ENCODE peak calls at places on chromosome 5, in six cellular contexts. One of them, this sample, is unnamed.
A peak's percentile ranks its signal among the peaks of the same experiment; 100 is the strongest.

GRCh38 chr5:125551246-125551645 is 804.8 kb upstream of the ZNF608 start:
- DNase-seq in HepG2: no peak
- DNase-seq in suprapubic skin: no peak
- DNase-seq in K562: no peak
- DNase-seq in sigmoid colon: no peak
- DNase-seq in stomach: no peak
- DNase-seq in this sample: no peak

GRCh38 chr5:106876665-106877194 is 794.0 kb downstream of the EFNA5 start:
- DNase-seq in stomach: no peak
- DNase-seq in HepG2: peak; percentile 41
- DNase-seq in K562: no peak
- DNase-seq in sigmoid colon: no peak
- DNase-seq in suprapubic skin: no peak
- DNase-seq in this sample: no peak

GRCh38 chr5:42377496-42377895 is 45.7 kb upstream of the GHR start:
- DNase-seq in sigmoid colon: no peak
- DNase-seq in suprapubic skin: no peak
- DNase-seq in HepG2: no peak
- DNase-seq in stomach: no peak
- DNase-seq in K562: no peak
- DNase-seq in this sample: no peak

GRCh38 chr5:14086261-14086660 is 56.9 kb upstream of the TRIO start:
- DNase-seq in stomach: no peak
- DNase-seq in sigmoid colon: no peak
- DNase-seq in HepG2: no peak
- DNase-seq in K562: no peak
- DNase-seq in suprapubic skin: no peak
- DNase-seq in this sample: no peak

GRCh38 chr5:91222482-91222881 is 160.6 kb downstream of the ARRDC3 start:
- DNase-seq in HepG2: no peak
- DNase-seq in sigmoid colon: no peak
- DNase-seq in K562: no peak
- DNase-seq in suprapubic skin: no peak
- DNase-seq in stomach: no peak
- DNase-seq in this sample: no peak

GRCh38 chr5:150160448-150161069 is 4.9 kb upstream of the PDGFRB start:
- DNase-seq in HepG2: no peak
- DNase-seq in suprapubic skin: no peak
- DNase-seq in K562: no peak
- DNase-seq in sigmoid colon: no peak
- DNase-seq in stomach: no peak
- DNase-seq in this sample: no peak

GRCh38 chr5:10831416-10831815 is 70.4 kb upstream of the DAP start:
- DNase-seq in sigmoid colon: no peak
- DNase-seq in K562: no peak
- DNase-seq in HepG2: no peak
- DNase-seq in suprapubic skin: no peak
- DNase-seq in stomach: no peak
- DNase-seq in this sample: no peak

GRCh38 chr5:126852104-126852531 is 75.2 kb downstream of the LMNB1 start:
- DNase-seq in suprapubic skin: no peak
- DNase-seq in K562: no peak
- DNase-seq in HepG2: no peak
- DNase-seq in sigmoid colon: peak; percentile 78
- DNase-seq in stomach: no peak
- DNase-seq in this sample: no peak

GRCh38 chr5:132387649-132388117 is 18.2 kb downstream of the SLC22A5 start:
- DNase-seq in suprapubic skin: no peak
- DNase-seq in stomach: peak; percentile 63
- DNase-seq in K562: peak; percentile 81
- DNase-seq in HepG2: no peak
- DNase-seq in sigmoid colon: peak; percentile 91
- DNase-seq in this sample: peak; percentile 73

GRCh38 chr5:73748510-73749410 is 122.8 kb downstream of the ARHGEF28 start:
- DNase-seq in sigmoid colon: no peak
- DNase-seq in K562: no peak
- DNase-seq in HepG2: no peak
- DNase-seq in stomach: no peak
- DNase-seq in suprapubic skin: no peak
- DNase-seq in this sample: no peak

GRCh38 chr5:6543346-6543730 is 89.5 kb downstream of the NSUN2 start:
- DNase-seq in HepG2: no peak
- DNase-seq in stomach: no peak
- DNase-seq in suprapubic skin: peak; percentile 77
- DNase-seq in K562: no peak
- DNase-seq in sigmoid colon: no peak
- DNase-seq in this sample: no peak

GRCh38 chr5:9781275-9781674 is 151.1 kb upstream of the TAS2R1 start:
- DNase-seq in suprapubic skin: no peak
- DNase-seq in K562: no peak
- DNase-seq in stomach: no peak
- DNase-seq in HepG2: no peak
- DNase-seq in sigmoid colon: no peak
- DNase-seq in this sample: no peak

GRCh38 chr5:140388052-140388451 is 13.6 kb upstream of the ANKHD1 start:
- DNase-seq in HepG2: no peak
- DNase-seq in suprapubic skin: no peak
- DNase-seq in stomach: no peak
- DNase-seq in sigmoid colon: no peak
- DNase-seq in K562: no peak
- DNase-seq in this sample: no peak

GRCh38 chr5:61301820-61302563 is 30.1 kb upstream of the ZSWIM6 start:
- DNase-seq in stomach: peak; percentile 88
- DNase-seq in HepG2: peak; percentile 98
- DNase-seq in suprapubic skin: no peak
- DNase-seq in sigmoid colon: peak; percentile 85
- DNase-seq in K562: no peak
- DNase-seq in this sample: peak; percentile 66

GRCh38 chr5:175378444-175379028 is 65.4 kb downstream of the DRD1 start:
- DNase-seq in suprapubic skin: no peak
- DNase-seq in sigmoid colon: no peak
- DNase-seq in K562: no peak
- DNase-seq in HepG2: no peak
- DNase-seq in stomach: no peak
- DNase-seq in this sample: no peak

GRCh38 chr5:13133951-13134350 is 810.5 kb downstream of the DNAH5 start:
- DNase-seq in K562: no peak
- DNase-seq in HepG2: no peak
- DNase-seq in stomach: no peak
- DNase-seq in sigmoid colon: no peak
- DNase-seq in suprapubic skin: no peak
- DNase-seq in this sample: no peak

GRCh38 chr5:51033215-51033614 is 350.0 kb upstream of the ISL1 start:
- DNase-seq in stomach: peak; percentile 78
- DNase-seq in HepG2: no peak
- DNase-seq in K562: no peak
- DNase-seq in suprapubic skin: no peak
- DNase-seq in sigmoid colon: no peak
- DNase-seq in this sample: no peak

GRCh38 chr5:75510417-75510835 is 1.0 kb downstream of the CERT1 start:
- DNase-seq in sigmoid colon: no peak
- DNase-seq in K562: no peak
- DNase-seq in stomach: peak; percentile 52
- DNase-seq in HepG2: peak; percentile 6
- DNase-seq in suprapubic skin: peak; percentile 86
- DNase-seq in this sample: peak; percentile 43

GRCh38 chr5:156913719-156914370 is 49.2 kb downstream of the TIMD4 start:
- DNase-seq in HepG2: no peak
- DNase-seq in K562: no peak
- DNase-seq in suprapubic skin: no peak
- DNase-seq in sigmoid colon: no peak
- DNase-seq in stomach: no peak
- DNase-seq in this sample: peak; percentile 38

GRCh38 chr5:137815202-137815990 is 52.3 kb upstream of the MYOT start:
- DNase-seq in HepG2: no peak
- DNase-seq in K562: no peak
- DNase-seq in stomach: no peak
- DNase-seq in suprapubic skin: no peak
- DNase-seq in sigmoid colon: no peak
- DNase-seq in this sample: no peak

GRCh38 chr5:143968071-143968878 is 156.3 kb downstream of the HMHB1 start:
- DNase-seq in HepG2: peak; percentile 22
- DNase-seq in suprapubic skin: no peak
- DNase-seq in stomach: no peak
- DNase-seq in K562: no peak
- DNase-seq in sigmoid colon: no peak
- DNase-seq in this sample: no peak

GRCh38 chr5:126656397-126657007 is 55.8 kb downstream of the PHAX start:
- DNase-seq in stomach: no peak
- DNase-seq in K562: peak; percentile 37
- DNase-seq in sigmoid colon: no peak
- DNase-seq in suprapubic skin: no peak
- DNase-seq in HepG2: peak; percentile 41
- DNase-seq in this sample: no peak

GRCh38 chr5:20105915-20106314 is 117.9 kb upstream of the CDH18 start:
- DNase-seq in sigmoid colon: no peak
- DNase-seq in stomach: no peak
- DNase-seq in suprapubic skin: no peak
- DNase-seq in K562: no peak
- DNase-seq in HepG2: no peak
- DNase-seq in this sample: no peak

GRCh38 chr5:109917966-109918365 is 228.2 kb downstream of the MAN2A1 start:
- DNase-seq in K562: no peak
- DNase-seq in stomach: no peak
- DNase-seq in HepG2: no peak
- DNase-seq in suprapubic skin: no peak
- DNase-seq in sigmoid colon: no peak
- DNase-seq in this sample: no peak

GRCh38 chr5:10307206-10308148 is at the start of gene CMBL:
- DNase-seq in HepG2: peak; percentile 39
- DNase-seq in K562: peak; percentile 91
- DNase-seq in stomach: no peak
- DNase-seq in suprapubic skin: no peak
- DNase-seq in sigmoid colon: peak; percentile 69
- DNase-seq in this sample: peak; percentile 77

GRCh38 chr5:88820581-88820980 is 62.4 kb downstream of the MEF2C start:
- DNase-seq in sigmoid colon: no peak
- DNase-seq in HepG2: no peak
- DNase-seq in stomach: no peak
- DNase-seq in suprapubic skin: no peak
- DNase-seq in K562: no peak
- DNase-seq in this sample: no peak

GRCh38 chr5:2767089-2767488 is 15.6 kb upstream of the IRX2 start:
- DNase-seq in sigmoid colon: no peak
- DNase-seq in HepG2: no peak
- DNase-seq in stomach: no peak
- DNase-seq in suprapubic skin: no peak
- DNase-seq in K562: no peak
- DNase-seq in this sample: no peak

DNA sequence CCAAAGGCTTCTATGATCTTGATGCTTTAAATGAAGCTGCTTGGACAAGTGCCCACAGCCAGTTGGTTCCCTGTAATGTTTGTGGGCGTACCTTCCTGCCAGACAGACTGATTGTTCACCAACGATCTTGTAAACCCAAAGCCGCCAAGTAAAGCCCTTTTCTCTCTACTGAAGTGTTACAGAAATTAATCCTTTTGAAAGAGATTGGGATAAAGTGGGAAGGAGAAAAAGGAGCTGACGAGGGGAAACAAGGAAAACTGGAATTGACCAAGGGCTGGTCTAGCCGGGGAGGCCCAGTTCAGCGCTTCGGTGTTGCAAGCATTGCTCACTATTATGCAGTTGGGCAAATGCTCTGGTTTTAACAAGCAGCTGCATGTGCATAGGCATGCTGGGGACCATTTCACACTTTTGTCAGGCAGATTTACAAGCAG is 53.2 kb downstream of the ZNF474 start:
- DNase-seq in sigmoid colon: peak; percentile 74
- DNase-seq in HepG2: no peak
- DNase-seq in stomach: peak; percentile 27
- DNase-seq in suprapubic skin: peak; percentile 79
- DNase-seq in K562: no peak
- DNase-seq in this sample: peak; percentile 81
- TF ChIP-seq POLR2AphosphoS5 in sigmoid colon: no peak
- TF ChIP-seq POLR2AphosphoS5 in HepG2: no peak
- TF ChIP-seq POLR2AphosphoS5 in stomach: no peak
- TF ChIP-seq POLR2AphosphoS5 in suprapubic skin: no peak
- TF ChIP-seq POLR2AphosphoS5 in K562: no peak
- TF ChIP-seq POLR2AphosphoS5 in this sample: no peak

DNA sequence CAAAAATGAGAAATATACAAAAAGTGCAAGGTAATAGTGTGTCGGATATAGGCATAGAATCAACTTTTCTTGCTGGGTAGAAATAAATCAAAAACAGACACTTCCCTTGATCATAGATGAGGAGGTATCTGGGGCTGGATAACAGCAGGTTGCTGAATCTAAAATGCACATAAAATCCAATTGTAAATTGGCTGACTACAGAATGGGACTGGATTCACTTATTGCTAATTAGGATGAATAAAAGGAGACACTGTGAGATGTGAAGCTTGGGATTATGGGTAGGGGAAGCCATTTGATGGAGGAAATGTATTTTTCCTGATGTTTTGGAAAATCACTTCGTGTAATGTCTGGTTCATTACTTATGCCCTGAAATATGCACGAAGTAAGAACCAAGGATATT is 136.2 kb downstream of the MARCHF11 start:
- DNase-seq in K562: no peak
- DNase-seq in sigmoid colon: no peak
- DNase-seq in stomach: no peak
- DNase-seq in suprapubic skin: no peak
- DNase-seq in HepG2: no peak
- DNase-seq in this sample: no peak
- TF ChIP-seq POLR2A in K562: no peak
- TF ChIP-seq POLR2A in sigmoid colon: no peak
- TF ChIP-seq POLR2A in stomach: no peak
- TF ChIP-seq POLR2A in suprapubic skin: no peak
- TF ChIP-seq POLR2A in HepG2: no peak
- TF ChIP-seq POLR2A in this sample: no peak

GRCh38 chr5:128493657-128494329 is 44.3 kb downstream of the FBN2 start:
- DNase-seq in K562: no peak
- DNase-seq in stomach: no peak
- DNase-seq in HepG2: no peak
- DNase-seq in sigmoid colon: no peak
- DNase-seq in suprapubic skin: no peak
- DNase-seq in this sample: no peak
- TF ChIP-seq EP300 in K562: no peak
- TF ChIP-seq EP300 in stomach: no peak
- TF ChIP-seq EP300 in HepG2: no peak
- TF ChIP-seq EP300 in sigmoid colon: no peak
- TF ChIP-seq EP300 in suprapubic skin: no peak
- TF ChIP-seq EP300 in this sample: no peak

GRCh38 chr5:56814361-56814962 is 887 bp upstream of the MAP3K1 start:
- DNase-seq in stomach: peak; percentile 36
- DNase-seq in suprapubic skin: peak; percentile 81
- DNase-seq in sigmoid colon: no peak
- DNase-seq in HepG2: peak; percentile 28
- DNase-seq in K562: no peak
- DNase-seq in this sample: peak; percentile 39

GRCh38 chr5:56816546-56817081 is 1.3 kb downstream of the MAP3K1 start:
- DNase-seq in stomach: peak; percentile 60
- DNase-seq in suprapubic skin: peak; percentile 86
- DNase-seq in K562: peak; percentile 22
- DNase-seq in HepG2: peak; percentile 84
- DNase-seq in sigmoid colon: peak; percentile 76
- DNase-seq in this sample: peak; percentile 75

GRCh38 chr5:56815657-56816545 is 552 bp downstream of the MAP3K1 start:
- DNase-seq in HepG2: no peak
- DNase-seq in K562: peak; percentile 37
- DNase-seq in sigmoid colon: peak; percentile 68
- DNase-seq in suprapubic skin: no peak
- DNase-seq in stomach: peak; percentile 34
- DNase-seq in this sample: peak; percentile 51

GRCh38 chr5:56813302-56813701 is 2.0 kb upstream of the MAP3K1 start:
- DNase-seq in suprapubic skin: no peak
- DNase-seq in HepG2: no peak
- DNase-seq in K562: no peak
- DNase-seq in sigmoid colon: no peak
- DNase-seq in stomach: no peak
- DNase-seq in this sample: no peak

GRCh38 chr5:56814963-56815656 is at the start of gene MAP3K1:
- DNase-seq in suprapubic skin: peak; percentile 87
- DNase-seq in HepG2: peak; percentile 82
- DNase-seq in stomach: peak; percentile 94
- DNase-seq in K562: peak; percentile 91
- DNase-seq in sigmoid colon: peak; percentile 81
- DNase-seq in this sample: peak; percentile 92
- TF ChIP-seq POLR2AphosphoS5 in suprapubic skin: peak; percentile 15
- TF ChIP-seq POLR2AphosphoS5 in HepG2: peak; percentile 54
- TF ChIP-seq POLR2AphosphoS5 in stomach: no peak
- TF ChIP-seq POLR2AphosphoS5 in K562: peak; percentile 52
- TF ChIP-seq POLR2AphosphoS5 in sigmoid colon: no peak
- TF ChIP-seq POLR2AphosphoS5 in this sample: peak; percentile 81

This sample was measured in transverse colon.